ENCODE peak calls at places on chromosome 13, in five cellular contexts. One of them, this sample, is unnamed.

GRCh38 chr13:43261018-43261417 is 237.6 kb downstream of the DNAJC15 start:
- DNase-seq in fibroblast of the aortic adventitia: peak; percentile 77
- DNase-seq in upper lobe of right lung: no peak
- DNase-seq in AG09309: peak; percentile 41
- DNase-seq in brain microvascular endothelial cell: peak; percentile 18
- DNase-seq in this sample: peak; percentile 55

GRCh38 chr13:33970746-33971145 is 152.8 kb downstream of the RFC3 start:
- DNase-seq in upper lobe of right lung: no peak
- DNase-seq in brain microvascular endothelial cell: no peak
- DNase-seq in fibroblast of the aortic adventitia: peak; percentile 48
- DNase-seq in AG09309: no peak
- DNase-seq in this sample: no peak

GRCh38 chr13:22926176-22927007 is 254.4 kb upstream of the SGCG start:
- DNase-seq in brain microvascular endothelial cell: no peak
- DNase-seq in AG09309: no peak
- DNase-seq in upper lobe of right lung: peak; percentile 88
- DNase-seq in fibroblast of the aortic adventitia: peak; percentile 22
- DNase-seq in this sample: peak; percentile 8

GRCh38 chr13:105814219-105814901 is 721.1 kb downstream of the EFNB2 start:
- DNase-seq in fibroblast of the aortic adventitia: no peak
- DNase-seq in brain microvascular endothelial cell: no peak
- DNase-seq in AG09309: no peak
- DNase-seq in upper lobe of right lung: no peak
- DNase-seq in this sample: no peak

GRCh38 chr13:73162912-73163911 is 104.4 kb downstream of the KLF5 start:
- DNase-seq in upper lobe of right lung: no peak
- DNase-seq in brain microvascular endothelial cell: no peak
- DNase-seq in fibroblast of the aortic adventitia: no peak
- DNase-seq in AG09309: no peak
- DNase-seq in this sample: no peak

GRCh38 chr13:103351035-103351828 is 285.0 kb upstream of the SLC10A2 start:
- DNase-seq in fibroblast of the aortic adventitia: peak; percentile 32
- DNase-seq in upper lobe of right lung: no peak
- DNase-seq in AG09309: no peak
- DNase-seq in brain microvascular endothelial cell: peak; percentile 46
- DNase-seq in this sample: peak; percentile 55

GRCh38 chr13:75416327-75417005 is 65.5 kb downstream of the TBC1D4 start:
- DNase-seq in brain microvascular endothelial cell: no peak
- DNase-seq in AG09309: no peak
- DNase-seq in upper lobe of right lung: no peak
- DNase-seq in fibroblast of the aortic adventitia: no peak
- DNase-seq in this sample: no peak

GRCh38 chr13:27450921-27451461 is 627 bp upstream of the MTIF3 start:
- DNase-seq in upper lobe of right lung: peak; percentile 82
- DNase-seq in fibroblast of the aortic adventitia: peak; percentile 50
- DNase-seq in AG09309: no peak
- DNase-seq in brain microvascular endothelial cell: peak; percentile 12
- DNase-seq in this sample: peak; percentile 49

GRCh38 chr13:24842533-24843278 is 78.7 kb downstream of the RNF17 start:
- DNase-seq in fibroblast of the aortic adventitia: no peak
- DNase-seq in upper lobe of right lung: no peak
- DNase-seq in AG09309: no peak
- DNase-seq in brain microvascular endothelial cell: no peak
- DNase-seq in this sample: no peak

GRCh38 chr13:79525458-79525857 is 44.5 kb downstream of the NDFIP2 start:
- DNase-seq in AG09309: no peak
- DNase-seq in brain microvascular endothelial cell: peak; percentile 25
- DNase-seq in fibroblast of the aortic adventitia: no peak
- DNase-seq in upper lobe of right lung: no peak
- DNase-seq in this sample: peak; percentile 59

GRCh38 chr13:98413796-98414195 is 163.1 kb downstream of the STK24 start:
- DNase-seq in brain microvascular endothelial cell: no peak
- DNase-seq in AG09309: no peak
- DNase-seq in fibroblast of the aortic adventitia: no peak
- DNase-seq in upper lobe of right lung: no peak
- DNase-seq in this sample: no peak
- H3K4me3 ChIP-seq in brain microvascular endothelial cell: no peak overlapping the region
- H3K4me3 ChIP-seq in AG09309: no peak overlapping the region
- H3K4me3 ChIP-seq in fibroblast of the aortic adventitia: no peak overlapping the region
- H3K4me3 ChIP-seq in upper lobe of right lung: no peak overlapping the region
- H3K4me3 ChIP-seq in this sample: no peak overlapping the region

DNA sequence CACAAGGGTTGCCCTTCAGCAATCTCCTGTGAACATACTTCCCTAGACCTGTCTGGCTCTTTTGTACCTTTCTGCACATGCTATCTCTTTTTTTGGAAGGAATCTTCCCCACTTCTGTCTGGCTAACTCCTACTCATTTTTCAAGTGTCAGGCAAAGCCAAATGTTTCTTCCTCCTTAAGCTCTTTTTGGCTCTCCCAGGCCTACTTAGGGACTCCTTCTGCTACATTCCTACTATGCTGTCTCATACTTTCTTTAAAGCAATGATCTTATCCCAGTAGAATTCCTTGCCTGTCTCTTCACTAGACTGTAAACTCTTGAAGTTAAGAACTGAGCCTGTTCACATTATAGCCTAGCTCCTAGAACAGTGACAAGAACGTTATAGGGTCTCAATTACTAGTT is 114.9 kb upstream of the WASF3 start:
- DNase-seq in upper lobe of right lung: no peak
- DNase-seq in fibroblast of the aortic adventitia: peak; percentile 67
- DNase-seq in AG09309: peak; percentile 24
- DNase-seq in brain microvascular endothelial cell: no peak
- DNase-seq in this sample: peak; percentile 22
- TF ChIP-seq CTCF in upper lobe of right lung: no peak
- TF ChIP-seq CTCF in fibroblast of the aortic adventitia: no peak
- TF ChIP-seq CTCF in AG09309: no peak
- TF ChIP-seq CTCF in brain microvascular endothelial cell: no peak
- TF ChIP-seq CTCF in this sample: no peak

GRCh38 chr13:113360446-113360845 is 3.5 kb downstream of the GRTP1 start:
- DNase-seq in upper lobe of right lung: peak; percentile 43
- DNase-seq in AG09309: no peak
- DNase-seq in brain microvascular endothelial cell: no peak
- DNase-seq in fibroblast of the aortic adventitia: no peak
- DNase-seq in this sample: no peak

GRCh38 chr13:113359556-113359955 is 4.4 kb downstream of the GRTP1 start:
- DNase-seq in upper lobe of right lung: peak; percentile 37
- DNase-seq in fibroblast of the aortic adventitia: no peak
- DNase-seq in AG09309: no peak
- DNase-seq in brain microvascular endothelial cell: no peak
- DNase-seq in this sample: no peak

GRCh38 chr13:113364371-113364932 is 522 bp upstream of the GRTP1 start:
- DNase-seq in AG09309: no peak
- DNase-seq in brain microvascular endothelial cell: no peak
- DNase-seq in upper lobe of right lung: no peak
- DNase-seq in fibroblast of the aortic adventitia: no peak
- DNase-seq in this sample: no peak

GRCh38 chr13:113358653-113359052 is 5.3 kb downstream of the GRTP1 start:
- DNase-seq in fibroblast of the aortic adventitia: no peak
- DNase-seq in brain microvascular endothelial cell: no peak
- DNase-seq in AG09309: no peak
- DNase-seq in upper lobe of right lung: no peak
- DNase-seq in this sample: no peak

DNA sequence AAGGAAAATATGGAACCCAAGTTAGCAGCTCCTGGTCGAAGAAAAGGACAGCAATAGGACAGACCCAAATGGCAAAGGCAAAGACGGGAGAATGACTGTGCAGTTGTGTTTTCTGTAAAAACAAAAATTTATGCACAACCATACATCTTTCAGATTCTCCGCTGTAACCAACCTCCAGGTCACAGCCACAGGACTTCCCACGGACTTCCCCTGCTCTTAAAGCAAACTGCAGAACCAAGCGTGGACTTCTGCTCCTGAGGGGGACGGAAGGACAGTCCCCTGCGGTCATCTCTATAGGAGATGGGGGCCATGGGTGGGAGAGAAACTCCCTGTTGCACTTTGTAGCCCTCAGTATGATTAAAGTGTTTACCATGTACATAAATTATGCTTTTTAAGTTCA is 2.5 kb downstream of the GRTP1 start:
- DNase-seq in fibroblast of the aortic adventitia: no peak
- DNase-seq in upper lobe of right lung: peak; percentile 29
- DNase-seq in AG09309: no peak
- DNase-seq in brain microvascular endothelial cell: no peak
- DNase-seq in this sample: no peak
- H3K4me3 ChIP-seq in fibroblast of the aortic adventitia: no peak overlapping the region
- H3K4me3 ChIP-seq in upper lobe of right lung: no peak overlapping the region
- H3K4me3 ChIP-seq in AG09309: no peak overlapping the region
- H3K4me3 ChIP-seq in brain microvascular endothelial cell: no peak overlapping the region
- H3K4me3 ChIP-seq in this sample: no peak overlapping the region

GRCh38 chr13:113946409-113947181 is 27.3 kb downstream of the C13orf46 start:
- DNase-seq in AG09309: no peak
- DNase-seq in upper lobe of right lung: no peak
- DNase-seq in brain microvascular endothelial cell: no peak
- DNase-seq in fibroblast of the aortic adventitia: no peak
- DNase-seq in this sample: no peak

GRCh38 chr13:113945857-113946408 is 27.9 kb downstream of the C13orf46 start:
- DNase-seq in brain microvascular endothelial cell: no peak
- DNase-seq in upper lobe of right lung: no peak
- DNase-seq in fibroblast of the aortic adventitia: no peak
- DNase-seq in AG09309: no peak
- DNase-seq in this sample: no peak

GRCh38 chr13:113948034-113948742 is 25.7 kb downstream of the C13orf46 start:
- DNase-seq in upper lobe of right lung: no peak
- DNase-seq in fibroblast of the aortic adventitia: no peak
- DNase-seq in brain microvascular endothelial cell: no peak
- DNase-seq in AG09309: no peak
- DNase-seq in this sample: no peak

GRCh38 chr13:113949546-113949945 is 24.3 kb downstream of the C13orf46 start:
- DNase-seq in upper lobe of right lung: no peak
- DNase-seq in brain microvascular endothelial cell: no peak
- DNase-seq in AG09309: no peak
- DNase-seq in fibroblast of the aortic adventitia: no peak
- DNase-seq in this sample: no peak

DNA sequence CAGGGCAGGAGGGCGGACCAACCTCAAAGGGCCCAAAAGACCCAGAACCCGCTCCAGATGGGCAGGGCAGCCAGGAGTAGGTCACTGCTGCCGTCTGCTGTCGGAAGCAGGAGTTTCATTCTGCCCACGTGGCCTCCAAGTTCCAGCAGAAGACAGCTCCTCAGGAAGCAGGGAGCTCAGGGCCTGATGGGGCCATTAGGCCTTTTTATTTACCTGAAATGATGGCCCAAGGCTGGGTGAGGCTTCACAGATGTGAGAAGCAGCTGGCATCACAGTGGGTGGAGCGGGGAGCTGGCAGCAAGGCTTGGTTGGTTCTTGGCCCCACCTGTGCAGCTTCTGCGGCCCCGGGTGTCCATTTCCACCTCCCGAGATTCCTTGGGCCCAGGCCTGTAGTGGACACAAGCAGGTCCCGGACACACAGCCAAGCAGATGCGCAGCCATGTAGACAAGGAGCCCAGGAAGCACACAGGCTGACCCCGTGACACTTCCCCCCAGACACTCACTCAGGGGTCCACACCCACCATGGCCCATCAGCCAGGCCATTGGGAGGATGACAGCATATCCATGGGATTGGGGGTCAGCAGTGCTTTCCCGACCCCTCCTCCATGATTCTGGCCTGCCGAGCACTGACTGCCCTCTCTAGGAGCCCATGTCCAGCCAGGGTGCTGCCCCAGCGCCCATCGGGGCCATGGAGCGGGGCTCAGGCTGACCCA is 26.4 kb downstream of the C13orf46 start:
- DNase-seq in AG09309: no peak
- DNase-seq in upper lobe of right lung: no peak
- DNase-seq in brain microvascular endothelial cell: peak; percentile 40
- DNase-seq in fibroblast of the aortic adventitia: peak; percentile 74
- DNase-seq in this sample: peak; percentile 61
- TF ChIP-seq CTCF in AG09309: peak; percentile 95
- TF ChIP-seq CTCF in upper lobe of right lung: peak; percentile 53
- TF ChIP-seq CTCF in brain microvascular endothelial cell: peak; percentile 73
- TF ChIP-seq CTCF in fibroblast of the aortic adventitia: peak; percentile 92
- TF ChIP-seq CTCF in this sample: peak; percentile 62

GRCh38 chr13:110300090-110300815 is 6.7 kb downstream of the COL4A1 start:
- DNase-seq in brain microvascular endothelial cell: no peak
- DNase-seq in upper lobe of right lung: no peak
- DNase-seq in AG09309: no peak
- DNase-seq in fibroblast of the aortic adventitia: peak; percentile 17
- DNase-seq in this sample: no peak

GRCh38 chr13:110297011-110297410 is 9.9 kb downstream of the COL4A1 start:
- DNase-seq in brain microvascular endothelial cell: no peak
- DNase-seq in fibroblast of the aortic adventitia: no peak
- DNase-seq in upper lobe of right lung: no peak
- DNase-seq in AG09309: no peak
- DNase-seq in this sample: no peak

GRCh38 chr13:110298566-110299321 is 8.2 kb downstream of the COL4A1 start:
- DNase-seq in brain microvascular endothelial cell: peak; percentile 60
- DNase-seq in AG09309: no peak
- DNase-seq in fibroblast of the aortic adventitia: no peak
- DNase-seq in upper lobe of right lung: no peak
- DNase-seq in this sample: peak; percentile 60

GRCh38 chr13:110297771-110298170 is 9.2 kb downstream of the COL4A1 start:
- DNase-seq in AG09309: no peak
- DNase-seq in fibroblast of the aortic adventitia: no peak
- DNase-seq in brain microvascular endothelial cell: no peak
- DNase-seq in upper lobe of right lung: no peak
- DNase-seq in this sample: no peak

DNA sequence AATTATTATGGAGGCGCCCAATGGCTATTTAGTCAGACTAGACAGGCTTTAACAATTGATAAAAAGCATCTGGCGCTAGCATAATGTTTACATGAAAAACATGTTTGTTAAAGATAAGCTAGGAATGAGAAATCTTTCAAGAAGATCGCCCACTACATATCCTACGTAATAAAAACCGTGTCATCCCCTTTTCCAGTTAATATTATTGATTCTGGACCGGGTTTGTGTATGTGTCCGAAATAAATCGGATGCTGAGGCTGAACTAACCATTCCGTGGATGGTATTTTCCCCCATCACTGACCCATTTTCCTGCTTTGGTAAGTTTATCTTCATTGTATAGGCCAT is 8.8 kb downstream of the COL4A1 start:
- DNase-seq in brain microvascular endothelial cell: no peak
- DNase-seq in fibroblast of the aortic adventitia: no peak
- DNase-seq in AG09309: no peak
- DNase-seq in upper lobe of right lung: no peak
- DNase-seq in this sample: no peak
- H3K4me3 ChIP-seq in brain microvascular endothelial cell: no peak overlapping the region
- H3K4me3 ChIP-seq in fibroblast of the aortic adventitia: no peak overlapping the region
- H3K4me3 ChIP-seq in AG09309: no peak overlapping the region
- H3K4me3 ChIP-seq in upper lobe of right lung: peak overlapping the region; percentile 27
- H3K4me3 ChIP-seq in this sample: no peak overlapping the region

This sample was measured in fibroblast of pulmonary artery.